ENCODE peak calls at places on chromosomes 13 and 19, in eight cellular contexts. B is kidney glomerular epithelial cell; N is NCI-H460; M is H54; Q is immature natural killer cell; P is COR-L47; D is effector CD4-positive, alpha-beta T cell; Y is NCI-H1048. F is an unnamed sample.

GRCh38 chr13:51589793-51590192 is 5.5 kb downstream of the WDFY2 start:
- DNase-seq in B (no peak), N (no peak), M (no peak), Q (no peak), P (no peak), D (no peak), Y (no peak), F (no peak)

GRCh38 chr19:42191855-42192254 is 25.6 kb downstream of the DEDD2 start:
- DNase-seq in B (no peak), N (no peak), M (peak; percentile 92), Q (no peak), P (peak; percentile 71), D (no peak), Y (no peak), F (peak; percentile 92)

GRCh38 chr19:40216777-40217026 is 1.5 kb downstream of the TTC9B start:
- DNase-seq in B (no peak), N (no peak), M (no peak), Q (no peak), P (no peak), D (no peak), Y (no peak), F (no peak)

GRCh38 chr19:10593820-10594637 is 6.9 kb upstream of the AP1M2 start:
- DNase-seq in B (no peak), N (no peak), M (no peak), Q (no peak), P (no peak), D (no peak), Y (no peak), F (peak; percentile 55)

GRCh38 chr13:80047406-80047805 is 293.5 kb downstream of the SPRY2 start:
- DNase-seq in B (no peak), N (no peak), M (no peak), Q (no peak), P (no peak), D (no peak), Y (no peak), F (peak; percentile 68)

GRCh38 chr13:44231786-44232516 is 141.7 kb upstream of the SERP2 start:
- DNase-seq in B (peak; percentile 92), N (peak; percentile 89), M (peak; percentile 45), Q (no peak), P (no peak), D (no peak), Y (no peak), F (peak; percentile 99)

GRCh38 chr19:19551862-19552192 is 13.8 kb downstream of the CILP2 start:
- DNase-seq in B (no peak), N (no peak), M (no peak), Q (no peak), P (no peak), D (no peak), Y (no peak), F (no peak)

GRCh38 chr19:38718747-38719543 is 25.3 kb downstream of the CAPN12 start:
- DNase-seq in B (no peak), N (no peak), M (no peak), Q (no peak), P (no peak), D (no peak), Y (no peak), F (peak; percentile 46)

GRCh38 chr19:45670670-45671453 is 2.8 kb downstream of the GIPR start:
- DNase-seq in B (peak; percentile 72), N (peak; percentile 33), M (no peak), Q (peak; percentile 60), P (no peak), D (no peak), Y (peak; percentile 58), F (peak; percentile 79)

GRCh38 chr19:33502521-33502920 is 19.1 kb downstream of the PEPD start:
- DNase-seq in B (no peak), N (no peak), M (no peak), Q (no peak), P (no peak), D (no peak), Y (no peak), F (no peak)

GRCh38 chr19:18014197-18014596 is 6.2 kb downstream of the ARRDC2 start:
- DNase-seq in B (no peak), N (no peak), M (no peak), Q (no peak), P (no peak), D (peak; percentile 45), Y (no peak), F (no peak)

GRCh38 chr19:34316741-34317241 is 48.2 kb upstream of the GPI start:
- DNase-seq in B (peak; percentile 18), N (no peak), M (peak; percentile 55), Q (no peak), P (no peak), D (no peak), Y (no peak), F (peak; percentile 58)

GRCh38 chr13:42395066-42395821 is 123.3 kb downstream of the AKAP11 start:
- DNase-seq in B (no peak), N (no peak), M (no peak), Q (no peak), P (no peak), D (no peak), Y (no peak), F (no peak)

GRCh38 chr19:40241125-40241808 is 14.8 kb upstream of the CCNP start:
- DNase-seq in B (no peak), N (no peak), M (no peak), Q (no peak), P (no peak), D (no peak), Y (no peak), F (no peak)

GRCh38 chr13:90217275-90217674 is 1130.2 kb upstream of the MIR17HG start:
- DNase-seq in B (no peak), N (no peak), M (no peak), Q (no peak), P (no peak), D (no peak), Y (no peak), F (no peak)

GRCh38 chr19:52941941-52942370 is 18.7 kb upstream of the ZNF888 start:
- DNase-seq in B (peak; percentile 18), N (no peak), M (no peak), Q (no peak), P (peak; percentile 4), D (no peak), Y (no peak), F (no peak)

GRCh38 chr19:39199025-39199424 is 2.3 kb downstream of the NCCRP1 start:
- DNase-seq in B (peak; percentile 26), N (peak; percentile 28), M (peak; percentile 88), Q (no peak), P (no peak), D (no peak), Y (no peak), F (peak; percentile 82)

GRCh38 chr13:32010137-32010536 is 21.4 kb upstream of the FRY start:
- DNase-seq in B (no peak), N (no peak), M (no peak), Q (no peak), P (no peak), D (no peak), Y (no peak), F (no peak)

GRCh38 chr13:98761126-98761978 is 8.9 kb upstream of the SLC15A1 start:
- DNase-seq in B (no peak), N (no peak), M (peak; percentile 41), Q (no peak), P (no peak), D (no peak), Y (no peak), F (peak; percentile 65)

GRCh38 chr19:40231544-40232424 is 5.3 kb upstream of the CCNP start:
- DNase-seq in B (no peak), N (no peak), M (peak; percentile 92), Q (no peak), P (no peak), D (no peak), Y (no peak), F (peak; percentile 27)

GRCh38 chr13:36681894-36682624 is 8.2 kb downstream of the SERTM1 start:
- DNase-seq in B (peak; percentile 46), N (no peak), M (no peak), Q (no peak), P (no peak), D (no peak), Y (no peak), F (no peak)

GRCh38 chr19:54297759-54298305 is 15.1 kb downstream of the LILRA5 start:
- DNase-seq in B (no peak), N (no peak), M (no peak), Q (no peak), P (no peak), D (no peak), Y (no peak), F (no peak)

GRCh38 chr13:58953638-58954037 is 1210.1 kb downstream of the DIAPH3 start:
- DNase-seq in B (no peak), N (no peak), M (no peak), Q (no peak), P (no peak), D (no peak), Y (no peak), F (no peak)

GRCh38 chr13:48585456-48585840 is 52.6 kb upstream of the RCBTB2 start:
- DNase-seq in B (no peak), N (no peak), M (no peak), Q (no peak), P (peak; percentile 65), D (no peak), Y (peak; percentile 22), F (peak; percentile 88)

GRCh38 chr13:110110783-110111182 is 196.2 kb downstream of the COL4A1 start:
- DNase-seq in B (no peak), N (no peak), M (no peak), Q (no peak), P (no peak), D (no peak), Y (no peak), F (no peak)

GRCh38 chr13:50485979-50486935 is 357.2 kb downstream of the DLEU7 start:
- DNase-seq in B (no peak), N (no peak), M (no peak), Q (no peak), P (no peak), D (no peak), Y (no peak), F (no peak)

GRCh38 chr19:37506387-37507166 is at the start of gene ZNF793:
- DNase-seq in B (peak; percentile 53), N (peak; percentile 7), M (no peak), Q (peak; percentile 82), P (peak; percentile 80), D (peak; percentile 64), Y (peak; percentile 4), F (peak; percentile 78)

GRCh38 chr19:35509018-35509652 is 4.3 kb downstream of the DMKN start:
- DNase-seq in B (peak; percentile 54), N (no peak), M (no peak), Q (peak; percentile 66), P (no peak), D (no peak), Y (no peak), F (peak; percentile 61)

GRCh38 chr13:112137144-112137543 is 70.2 kb downstream of the SOX1 start:
- DNase-seq in B (no peak), N (no peak), M (no peak), Q (no peak), P (no peak), D (no peak), Y (no peak), F (no peak)

GRCh38 chr19:46803555-46803954 is 15.2 kb upstream of the SLC1A5 start:
- DNase-seq in B (no peak), N (no peak), M (no peak), Q (no peak), P (no peak), D (no peak), Y (no peak), F (no peak)

GRCh38 chr19:49119411-49120324 is at the start of gene PPFIA3:
- DNase-seq in B (peak; percentile 21), N (no peak), M (peak; percentile 57), Q (peak; percentile 25), P (peak; percentile 21), D (no peak), Y (no peak), F (no peak)

GRCh38 chr19:18321729-18322091 is 1.2 kb downstream of the LSM4 start:
- DNase-seq in B (no peak), N (no peak), M (no peak), Q (peak; percentile 20), P (no peak), D (no peak), Y (no peak), F (no peak)

GRCh38 chr19:46745521-46746280 is at the start of gene FKRP:
- DNase-seq in B (no peak), N (no peak), M (no peak), Q (peak; percentile 35), P (no peak), D (no peak), Y (no peak), F (no peak)

GRCh38 chr13:37303610-37304009 is 198.1 kb upstream of the CSNK1A1L start:
- DNase-seq in B (no peak), N (no peak), M (no peak), Q (no peak), P (no peak), D (no peak), Y (no peak), F (peak; percentile 61)

F was measured in renal cortical epithelial cell.